ENCODE peak calls at places on chromosomes 4 and X, in five cellular contexts. Y is HepG2, C is SK-N-SH, Z is GM12878, F is H1. A is an unnamed sample.

GRCh38 chr4:74659576-74660411 is 134.5 kb downstream of the BTC start:
- DNase-seq in Y (peak; percentile 92), C (no peak), Z (no peak), F (no peak), A (peak; percentile 23)

GRCh38 chrX:132614297-132614696 is 125.5 kb upstream of the MBNL3 start:
- DNase-seq in Y (peak; percentile 38), C (no peak), Z (no peak), F (no peak), A (no peak)

GRCh38 chr4:138916763-138917162 is 98.8 kb upstream of the NOCT start:
- DNase-seq in Y (no peak), C (no peak), Z (no peak), F (no peak), A (no peak)

GRCh38 chr4:186217733-186218293 is 9.5 kb upstream of the KLKB1 start:
- DNase-seq in Y (no peak), C (no peak), Z (no peak), F (no peak), A (no peak)

GRCh38 chr4:51963871-51964513 is 56.2 kb downstream of the LRRC66 start:
- DNase-seq in Y (no peak), C (no peak), Z (no peak), F (no peak), A (no peak)

GRCh38 chrX:121216979-121217378 is 169.6 kb downstream of the GLUD2 start:
- DNase-seq in Y (no peak), C (no peak), Z (no peak), F (no peak), A (no peak)

GRCh38 chrX:154748712-154749339 is 2.1 kb downstream of the GAB3 start:
- DNase-seq in Y (peak; percentile 32), C (peak; percentile 70), Z (no peak), F (no peak), A (peak; percentile 61)

GRCh38 chr4:8907596-8908205 is 36.1 kb upstream of the HMX1 start:
- DNase-seq in Y (no peak), C (peak; percentile 37), Z (no peak), F (no peak), A (no peak)

GRCh38 chr4:25172964-25173917 is 13.0 kb upstream of the SEPSECS start:
- DNase-seq in Y (no peak), C (no peak), Z (no peak), F (no peak), A (peak; percentile 15)

GRCh38 chrX:68853665-68854251 is 24.9 kb downstream of the EFNB1 start:
- DNase-seq in Y (peak; percentile 20), C (no peak), Z (no peak), F (no peak), A (no peak)

GRCh38 chr4:110107868-110108267 is 90.5 kb downstream of the ELOVL6 start:
- DNase-seq in Y (no peak), C (no peak), Z (no peak), F (no peak), A (no peak)

GRCh38 chrX:96770315-96770714 is 85.7 kb downstream of the DIAPH2 start:
- DNase-seq in Y (peak; percentile 0), C (peak; percentile 20), Z (no peak), F (no peak), A (peak; percentile 1)

GRCh38 chrX:63686878-63687714 is 97.9 kb downstream of the ARHGEF9 start:
- DNase-seq in Y (peak; percentile 23), C (peak; percentile 42), Z (peak; percentile 20), F (peak; percentile 0), A (peak; percentile 26)

GRCh38 chr4:167616471-167616870 is 382.2 kb upstream of the SPOCK3 start:
- DNase-seq in Y (no peak), C (no peak), Z (no peak), F (no peak), A (no peak)

GRCh38 chr4:114613579-114613978 is 15.0 kb downstream of the UGT8 start:
- DNase-seq in Y (no peak), C (no peak), Z (no peak), F (no peak), A (no peak)

GRCh38 chr4:77151246-77151645 is 5.8 kb upstream of the CCNG2 start:
- DNase-seq in Y (no peak), C (no peak), Z (no peak), F (no peak), A (no peak)

GRCh38 chrX:45699158-45699557 is 498.5 kb upstream of the DIPK2B start:
- DNase-seq in Y (peak; percentile 0), C (no peak), Z (no peak), F (no peak), A (no peak)

GRCh38 chrX:126820700-126821420 is 1.3 kb downstream of the PRR32 start:
- DNase-seq in Y (no peak), C (no peak), Z (no peak), F (peak; percentile 0), A (no peak)

GRCh38 chr4:24655971-24656370 is 71.6 kb upstream of the DHX15 start:
- DNase-seq in Y (no peak), C (no peak), Z (no peak), F (no peak), A (no peak)

GRCh38 chr4:37981425-37981824 is 21.2 kb downstream of the PTTG2 start:
- DNase-seq in Y (no peak), C (no peak), Z (no peak), F (no peak), A (no peak)

GRCh38 chrX:153800177-153800722 is 5.8 kb downstream of the SSR4 start:
- DNase-seq in Y (no peak), C (no peak), Z (no peak), F (no peak), A (no peak)

GRCh38 chr4:8254076-8254475 is 15.5 kb upstream of the HTRA3 start:
- DNase-seq in Y (no peak), C (no peak), Z (no peak), F (no peak), A (no peak)

GRCh38 chr4:2288051-2288541 is 26.2 kb upstream of the MXD4 start:
- DNase-seq in Y (no peak), C (no peak), Z (no peak), F (no peak), A (no peak)

GRCh38 chr4:151198748-151199147 is 78.2 kb upstream of the PRSS48 start:
- DNase-seq in Y (no peak), C (no peak), Z (no peak), F (no peak), A (no peak)

GRCh38 chrX:22634081-22634480 is 361.4 kb downstream of the CBLL2 start:
- DNase-seq in Y (no peak), C (no peak), Z (no peak), F (no peak), A (no peak)

GRCh38 chrX:148501121-148502066 is 977 bp downstream of the AFF2 start:
- DNase-seq in Y (no peak), C (peak; percentile 25), Z (no peak), F (no peak), A (no peak)

GRCh38 chrX:45479196-45479834 is 278.6 kb upstream of the DIPK2B start:
- DNase-seq in Y (no peak), C (no peak), Z (no peak), F (no peak), A (no peak)

GRCh38 chrX:39309721-39310152 is 508.5 kb downstream of the MID1IP1 start:
- DNase-seq in Y (no peak), C (peak; percentile 14), Z (no peak), F (no peak), A (no peak)

GRCh38 chr4:153541426-153542096 is 75.4 kb downstream of the TMEM131L start:
- DNase-seq in Y (no peak), C (no peak), Z (no peak), F (no peak), A (no peak)

GRCh38 chr4:72076562-72076961 is 44.8 kb downstream of the NPFFR2 start:
- DNase-seq in Y (no peak), C (no peak), Z (no peak), F (no peak), A (no peak)

GRCh38 chr4:92519727-92520126 is 216.0 kb downstream of the GRID2 start:
- DNase-seq in Y (no peak), C (no peak), Z (no peak), F (no peak), A (no peak)

GRCh38 chr4:120723105-120723504 is 199.4 kb downstream of the PRDM5 start:
- DNase-seq in Y (no peak), C (no peak), Z (no peak), F (no peak), A (no peak)

GRCh38 chr4:120724656-120725055 is 197.9 kb downstream of the PRDM5 start:
- DNase-seq in Y (no peak), C (no peak), Z (no peak), F (no peak), A (no peak)

GRCh38 chr4:120725639-120726585 is 196.6 kb downstream of the PRDM5 start:
- DNase-seq in Y (no peak), C (peak; percentile 46), Z (no peak), F (no peak), A (no peak)

GRCh38 chr4:120722655-120723054 is 199.9 kb downstream of the PRDM5 start:
- DNase-seq in Y (no peak), C (no peak), Z (no peak), F (no peak), A (no peak)

DNA sequence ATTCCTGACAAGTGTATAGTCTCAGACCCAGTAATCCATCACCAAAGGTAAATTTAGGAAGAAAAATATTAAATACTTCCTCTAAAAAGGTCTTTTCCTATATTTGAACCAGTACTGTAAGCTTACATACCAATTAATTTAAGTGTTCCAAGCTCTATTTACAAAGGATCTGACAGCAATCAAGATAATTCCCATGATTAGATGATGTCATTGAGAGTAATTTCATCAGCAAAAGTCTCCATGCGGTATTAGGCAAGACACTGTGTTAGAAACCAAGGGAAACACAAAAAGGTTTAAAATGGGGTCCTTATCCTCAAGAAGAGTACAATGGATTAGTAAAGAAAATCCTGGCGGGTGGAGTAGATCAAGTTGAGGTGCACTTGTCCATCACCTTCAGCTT is 198.5 kb downstream of the PRDM5 start:
- DNase-seq in Y (no peak), C (no peak), Z (no peak), F (no peak), A (no peak)
- TF ChIP-seq TAF1 in Y (no peak), C (no peak), Z (no peak), F (no peak), A (no peak)

GRCh38 chr4:43943998-43944397 is 504.6 kb downstream of the KCTD8 start:
- DNase-seq in Y (no peak), C (no peak), Z (no peak), F (no peak), A (no peak)
- H3K9ac ChIP-seq in Y (no peak overlapping the region), C (no peak overlapping the region), Z (no peak overlapping the region), F (no peak overlapping the region), A (no peak overlapping the region)

DNA sequence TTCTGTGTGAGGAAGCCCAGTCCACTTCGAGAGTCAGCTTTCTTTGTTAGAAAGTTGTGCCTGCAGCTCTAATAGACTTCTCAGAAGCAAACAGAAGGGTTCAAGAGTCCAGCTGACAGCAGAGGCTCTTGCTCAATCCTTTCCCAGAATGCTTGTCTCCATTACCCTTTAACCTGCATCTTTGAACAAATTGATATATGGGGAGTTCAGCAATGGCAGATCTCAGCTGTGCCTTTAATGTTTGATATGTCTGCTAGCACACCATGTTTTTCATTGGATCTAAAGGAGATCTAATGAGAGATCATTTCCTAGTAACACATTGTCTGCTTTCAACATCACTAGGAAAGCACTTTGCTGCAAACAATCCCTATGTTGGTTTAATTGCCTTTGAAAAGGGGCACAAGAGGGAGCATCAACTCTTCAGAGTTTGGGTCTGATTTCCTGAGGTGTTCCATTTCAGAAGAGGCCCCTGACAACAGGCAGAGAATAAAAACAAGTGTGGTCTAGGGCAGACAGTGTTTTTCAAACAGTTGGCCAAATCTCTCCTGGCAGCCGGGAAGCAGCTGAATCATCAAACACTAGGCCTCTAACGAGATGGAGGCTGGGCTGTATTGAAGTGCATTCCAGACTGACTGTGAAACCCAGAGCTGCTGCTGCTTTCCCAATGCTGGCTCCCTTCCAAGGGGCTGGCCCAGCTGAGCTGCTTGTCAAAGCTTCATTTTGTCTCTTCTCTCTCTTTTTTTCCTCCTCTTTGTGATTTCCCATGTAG is 55.6 kb downstream of the LUZP4 start:
- DNase-seq in Y (peak; percentile 91), C (peak; percentile 58), Z (no peak), F (peak; percentile 0), A (no peak)
- TF ChIP-seq TAF1 in Y (no peak), C (no peak), Z (no peak), F (no peak), A (no peak)

GRCh38 chr4:184396001-184396400 is 78.3 kb downstream of the IRF2 start:
- DNase-seq in Y (no peak), C (no peak), Z (peak; percentile 81), F (no peak), A (no peak)
- H3K9ac ChIP-seq in Y (no peak overlapping the region), C (no peak overlapping the region), Z (peak overlapping the region; percentile 47), F (no peak overlapping the region), A (no peak overlapping the region)

A was measured in K562.